ENCODE peak calls at places on chromosome 22, in nine cellular contexts. One of them, this sample, is unnamed.

GRCh38 chr22:38700271-38700788 is 413 bp downstream of the JOSD1 start:
- DNase-seq in pancreas: peak
- DNase-seq in germinal center: no peak
- DNase-seq in hepatic stellate cell: peak
- DNase-seq in activated CD8-positive, alpha-beta memory T cell treated with anti-CD3 and anti-CD28 coated beads for 1 hour: no peak
- DNase-seq in KG1: no peak
- DNase-seq in cardiac septum: peak
- DNase-seq in GM10248: no peak
- DNase-seq in GM19239: no peak
- DNase-seq in this sample: no peak

GRCh38 chr22:49450521-49450920 is 377.2 kb downstream of the BRD1 start:
- DNase-seq in pancreas: no peak
- DNase-seq in germinal center: no peak
- DNase-seq in hepatic stellate cell: no peak
- DNase-seq in activated CD8-positive, alpha-beta memory T cell treated with anti-CD3 and anti-CD28 coated beads for 1 hour: no peak
- DNase-seq in KG1: no peak
- DNase-seq in cardiac septum: no peak
- DNase-seq in GM10248: no peak
- DNase-seq in GM19239: no peak
- DNase-seq in this sample: no peak

GRCh38 chr22:25013634-25014033 is 61.1 kb downstream of the KIAA1671 start:
- DNase-seq in pancreas: no peak
- DNase-seq in germinal center: no peak
- DNase-seq in hepatic stellate cell: no peak
- DNase-seq in activated CD8-positive, alpha-beta memory T cell treated with anti-CD3 and anti-CD28 coated beads for 1 hour: no peak
- DNase-seq in KG1: no peak
- DNase-seq in cardiac septum: no peak
- DNase-seq in GM10248: no peak
- DNase-seq in GM19239: no peak
- DNase-seq in this sample: no peak

GRCh38 chr22:49922926-49923325 is 4.5 kb downstream of the CRELD2 start:
- DNase-seq in pancreas: no peak
- DNase-seq in germinal center: no peak
- DNase-seq in hepatic stellate cell: no peak
- DNase-seq in activated CD8-positive, alpha-beta memory T cell treated with anti-CD3 and anti-CD28 coated beads for 1 hour: no peak
- DNase-seq in KG1: no peak
- DNase-seq in cardiac septum: no peak
- DNase-seq in GM10248: no peak
- DNase-seq in GM19239: no peak
- DNase-seq in this sample: no peak

GRCh38 chr22:32502346-32502745 is 27.7 kb downstream of the FBXO7 start:
- DNase-seq in pancreas: no peak
- DNase-seq in germinal center: no peak
- DNase-seq in hepatic stellate cell: no peak
- DNase-seq in activated CD8-positive, alpha-beta memory T cell treated with anti-CD3 and anti-CD28 coated beads for 1 hour: no peak
- DNase-seq in KG1: no peak
- DNase-seq in cardiac septum: no peak
- DNase-seq in GM10248: no peak
- DNase-seq in GM19239: no peak
- DNase-seq in this sample: no peak

GRCh38 chr22:48488611-48489456 is 1338.8 kb downstream of the BRD1 start:
- DNase-seq in pancreas: no peak
- DNase-seq in germinal center: no peak
- DNase-seq in hepatic stellate cell: no peak
- DNase-seq in activated CD8-positive, alpha-beta memory T cell treated with anti-CD3 and anti-CD28 coated beads for 1 hour: no peak
- DNase-seq in KG1: no peak
- DNase-seq in cardiac septum: peak
- DNase-seq in GM10248: no peak
- DNase-seq in GM19239: no peak
- DNase-seq in this sample: no peak

GRCh38 chr22:33007485-33007884 is 50.7 kb downstream of the SYN3 start:
- DNase-seq in pancreas: no peak
- DNase-seq in germinal center: no peak
- DNase-seq in hepatic stellate cell: no peak
- DNase-seq in activated CD8-positive, alpha-beta memory T cell treated with anti-CD3 and anti-CD28 coated beads for 1 hour: no peak
- DNase-seq in KG1: no peak
- DNase-seq in cardiac septum: peak
- DNase-seq in GM10248: no peak
- DNase-seq in GM19239: no peak
- DNase-seq in this sample: no peak

GRCh38 chr22:48559647-48560388 is 1267.9 kb downstream of the BRD1 start:
- DNase-seq in pancreas: no peak
- DNase-seq in germinal center: no peak
- DNase-seq in hepatic stellate cell: no peak
- DNase-seq in activated CD8-positive, alpha-beta memory T cell treated with anti-CD3 and anti-CD28 coated beads for 1 hour: no peak
- DNase-seq in KG1: no peak
- DNase-seq in cardiac septum: no peak
- DNase-seq in GM10248: no peak
- DNase-seq in GM19239: no peak
- DNase-seq in this sample: no peak

GRCh38 chr22:20177217-20177911 is 26.5 kb upstream of the CCDC188 start:
- DNase-seq in pancreas: no peak
- DNase-seq in germinal center: no peak
- DNase-seq in hepatic stellate cell: no peak
- DNase-seq in activated CD8-positive, alpha-beta memory T cell treated with anti-CD3 and anti-CD28 coated beads for 1 hour: no peak
- DNase-seq in KG1: no peak
- DNase-seq in cardiac septum: no peak
- DNase-seq in GM10248: no peak
- DNase-seq in GM19239: no peak
- DNase-seq in this sample: no peak

GRCh38 chr22:31683181-31684105 is 21.4 kb upstream of the PISD start:
- DNase-seq in pancreas: no peak
- DNase-seq in germinal center: no peak
- DNase-seq in hepatic stellate cell: no peak
- DNase-seq in activated CD8-positive, alpha-beta memory T cell treated with anti-CD3 and anti-CD28 coated beads for 1 hour: no peak
- DNase-seq in KG1: no peak
- DNase-seq in cardiac septum: no peak
- DNase-seq in GM10248: no peak
- DNase-seq in GM19239: no peak
- DNase-seq in this sample: no peak

GRCh38 chr22:20388200-20388599 is 5.8 kb upstream of the ZNF74 start:
- DNase-seq in pancreas: no peak
- DNase-seq in germinal center: no peak
- DNase-seq in hepatic stellate cell: no peak
- DNase-seq in activated CD8-positive, alpha-beta memory T cell treated with anti-CD3 and anti-CD28 coated beads for 1 hour: no peak
- DNase-seq in KG1: no peak
- DNase-seq in cardiac septum: no peak
- DNase-seq in GM10248: no peak
- DNase-seq in GM19239: no peak
- DNase-seq in this sample: no peak

GRCh38 chr22:41530612-41531421 is 13.5 kb downstream of the POLR3H start:
- DNase-seq in pancreas: no peak
- DNase-seq in germinal center: no peak
- DNase-seq in hepatic stellate cell: no peak
- DNase-seq in activated CD8-positive, alpha-beta memory T cell treated with anti-CD3 and anti-CD28 coated beads for 1 hour: no peak
- DNase-seq in KG1: no peak
- DNase-seq in cardiac septum: no peak
- DNase-seq in GM10248: no peak
- DNase-seq in GM19239: no peak
- DNase-seq in this sample: no peak

GRCh38 chr22:18031670-18032454 is 7.5 kb upstream of the MICAL3 start:
- DNase-seq in pancreas: peak
- DNase-seq in germinal center: no peak
- DNase-seq in hepatic stellate cell: peak
- DNase-seq in activated CD8-positive, alpha-beta memory T cell treated with anti-CD3 and anti-CD28 coated beads for 1 hour: no peak
- DNase-seq in KG1: no peak
- DNase-seq in cardiac septum: no peak
- DNase-seq in GM10248: no peak
- DNase-seq in GM19239: no peak
- DNase-seq in this sample: no peak

GRCh38 chr22:39723899-39724351 is 153.4 kb downstream of the CACNA1I start:
- DNase-seq in pancreas: no peak
- DNase-seq in germinal center: no peak
- DNase-seq in hepatic stellate cell: no peak
- DNase-seq in activated CD8-positive, alpha-beta memory T cell treated with anti-CD3 and anti-CD28 coated beads for 1 hour: no peak
- DNase-seq in KG1: no peak
- DNase-seq in cardiac septum: peak
- DNase-seq in GM10248: no peak
- DNase-seq in GM19239: no peak
- DNase-seq in this sample: no peak

GRCh38 chr22:37425800-37426531 is 1.3 kb downstream of the ELFN2 start:
- DNase-seq in pancreas: no peak
- DNase-seq in germinal center: no peak
- DNase-seq in hepatic stellate cell: no peak
- DNase-seq in activated CD8-positive, alpha-beta memory T cell treated with anti-CD3 and anti-CD28 coated beads for 1 hour: no peak
- DNase-seq in KG1: no peak
- DNase-seq in cardiac septum: no peak
- DNase-seq in GM10248: no peak
- DNase-seq in GM19239: no peak
- DNase-seq in this sample: no peak

GRCh38 chr22:35177811-35178210 is 79.5 kb upstream of the HMGXB4 start:
- DNase-seq in pancreas: no peak
- DNase-seq in germinal center: no peak
- DNase-seq in hepatic stellate cell: no peak
- DNase-seq in activated CD8-positive, alpha-beta memory T cell treated with anti-CD3 and anti-CD28 coated beads for 1 hour: no peak
- DNase-seq in KG1: no peak
- DNase-seq in cardiac septum: no peak
- DNase-seq in GM10248: no peak
- DNase-seq in GM19239: no peak
- DNase-seq in this sample: no peak

GRCh38 chr22:31089101-31090100 is 8.3 kb downstream of the SMTN start:
- DNase-seq in pancreas: no peak
- DNase-seq in germinal center: peak
- DNase-seq in hepatic stellate cell: peak
- DNase-seq in activated CD8-positive, alpha-beta memory T cell treated with anti-CD3 and anti-CD28 coated beads for 1 hour: peak
- DNase-seq in KG1: no peak
- DNase-seq in cardiac septum: no peak
- DNase-seq in GM10248: peak
- DNase-seq in GM19239: peak
- DNase-seq in this sample: no peak

GRCh38 chr22:50104149-50104548 is 14.3 kb downstream of the MOV10L1 start:
- DNase-seq in pancreas: no peak
- DNase-seq in germinal center: no peak
- DNase-seq in hepatic stellate cell: no peak
- DNase-seq in activated CD8-positive, alpha-beta memory T cell treated with anti-CD3 and anti-CD28 coated beads for 1 hour: no peak
- DNase-seq in KG1: no peak
- DNase-seq in cardiac septum: no peak
- DNase-seq in GM10248: no peak
- DNase-seq in GM19239: no peak
- DNase-seq in this sample: no peak

GRCh38 chr22:31814942-31815341 is 61.1 kb downstream of the DEPDC5 start:
- DNase-seq in pancreas: no peak
- DNase-seq in germinal center: no peak
- DNase-seq in hepatic stellate cell: no peak
- DNase-seq in activated CD8-positive, alpha-beta memory T cell treated with anti-CD3 and anti-CD28 coated beads for 1 hour: no peak
- DNase-seq in KG1: no peak
- DNase-seq in cardiac septum: no peak
- DNase-seq in GM10248: no peak
- DNase-seq in GM19239: no peak
- DNase-seq in this sample: no peak

GRCh38 chr22:31954535-31955326 is 10.4 kb downstream of the YWHAH start:
- DNase-seq in pancreas: no peak
- DNase-seq in germinal center: no peak
- DNase-seq in hepatic stellate cell: no peak
- DNase-seq in activated CD8-positive, alpha-beta memory T cell treated with anti-CD3 and anti-CD28 coated beads for 1 hour: no peak
- DNase-seq in KG1: no peak
- DNase-seq in cardiac septum: peak
- DNase-seq in GM10248: no peak
- DNase-seq in GM19239: no peak
- DNase-seq in this sample: no peak

GRCh38 chr22:22111267-22111751 is 128.7 kb upstream of the TOP3B start:
- DNase-seq in pancreas: no peak
- DNase-seq in germinal center: peak
- DNase-seq in hepatic stellate cell: peak
- DNase-seq in activated CD8-positive, alpha-beta memory T cell treated with anti-CD3 and anti-CD28 coated beads for 1 hour: no peak
- DNase-seq in KG1: no peak
- DNase-seq in cardiac septum: no peak
- DNase-seq in GM10248: peak
- DNase-seq in GM19239: peak
- DNase-seq in this sample: no peak

GRCh38 chr22:39089928-39090327 is 7.1 kb upstream of the APOBEC3H start:
- DNase-seq in pancreas: no peak
- DNase-seq in germinal center: no peak
- DNase-seq in hepatic stellate cell: no peak
- DNase-seq in activated CD8-positive, alpha-beta memory T cell treated with anti-CD3 and anti-CD28 coated beads for 1 hour: no peak
- DNase-seq in KG1: no peak
- DNase-seq in cardiac septum: no peak
- DNase-seq in GM10248: no peak
- DNase-seq in GM19239: no peak
- DNase-seq in this sample: no peak

GRCh38 chr22:21938906-21939305 is 13.7 kb downstream of the PPM1F start:
- DNase-seq in pancreas: no peak
- DNase-seq in germinal center: no peak
- DNase-seq in hepatic stellate cell: no peak
- DNase-seq in activated CD8-positive, alpha-beta memory T cell treated with anti-CD3 and anti-CD28 coated beads for 1 hour: no peak
- DNase-seq in KG1: no peak
- DNase-seq in cardiac septum: no peak
- DNase-seq in GM10248: no peak
- DNase-seq in GM19239: no peak
- DNase-seq in this sample: no peak

GRCh38 chr22:49961601-49962011 is 1.0 kb downstream of the PIM3 start:
- DNase-seq in pancreas: peak
- DNase-seq in germinal center: no peak
- DNase-seq in hepatic stellate cell: no peak
- DNase-seq in activated CD8-positive, alpha-beta memory T cell treated with anti-CD3 and anti-CD28 coated beads for 1 hour: no peak
- DNase-seq in KG1: no peak
- DNase-seq in cardiac septum: peak
- DNase-seq in GM10248: no peak
- DNase-seq in GM19239: no peak
- DNase-seq in this sample: no peak

GRCh38 chr22:17774206-17774927 is at the start of gene BID:
- DNase-seq in pancreas: no peak
- DNase-seq in germinal center: peak
- DNase-seq in hepatic stellate cell: peak
- DNase-seq in activated CD8-positive, alpha-beta memory T cell treated with anti-CD3 and anti-CD28 coated beads for 1 hour: peak
- DNase-seq in KG1: no peak
- DNase-seq in cardiac septum: peak
- DNase-seq in GM10248: peak
- DNase-seq in GM19239: no peak
- DNase-seq in this sample: peak

GRCh38 chr22:46187862-46188261 is 37.5 kb downstream of the PPARA start:
- DNase-seq in pancreas: no peak
- DNase-seq in germinal center: no peak
- DNase-seq in hepatic stellate cell: no peak
- DNase-seq in activated CD8-positive, alpha-beta memory T cell treated with anti-CD3 and anti-CD28 coated beads for 1 hour: no peak
- DNase-seq in KG1: no peak
- DNase-seq in cardiac septum: no peak
- DNase-seq in GM10248: no peak
- DNase-seq in GM19239: no peak
- DNase-seq in this sample: no peak

GRCh38 chr22:45207981-45208664 is 32.6 kb downstream of the KIAA0930 start:
- DNase-seq in pancreas: peak
- DNase-seq in germinal center: no peak
- DNase-seq in hepatic stellate cell: peak
- DNase-seq in activated CD8-positive, alpha-beta memory T cell treated with anti-CD3 and anti-CD28 coated beads for 1 hour: no peak
- DNase-seq in KG1: no peak
- DNase-seq in cardiac septum: peak
- DNase-seq in GM10248: no peak
- DNase-seq in GM19239: no peak
- DNase-seq in this sample: no peak

GRCh38 chr22:41910050-41910598 is 4.8 kb downstream of the SHISA8 start:
- DNase-seq in pancreas: peak
- DNase-seq in germinal center: peak
- DNase-seq in hepatic stellate cell: no peak
- DNase-seq in activated CD8-positive, alpha-beta memory T cell treated with anti-CD3 and anti-CD28 coated beads for 1 hour: no peak
- DNase-seq in KG1: no peak
- DNase-seq in cardiac septum: no peak
- DNase-seq in GM10248: no peak
- DNase-seq in GM19239: no peak
- DNase-seq in this sample: no peak